ENCODE peak calls at places on chromosomes 5 and 9, in four cellular contexts. One of them, this sample, is unnamed.

GRCh38 chr5:173474881-173475287 is 141.6 kb downstream of the BOD1 start:
- DNase-seq in caudate nucleus: no peak
- DNase-seq in endodermal cell: no peak
- DNase-seq in OCI-LY7: no peak
- DNase-seq in this sample: no peak

GRCh38 chr9:21326526-21327139 is 8.6 kb downstream of the KLHL9 start:
- DNase-seq in caudate nucleus: no peak
- DNase-seq in endodermal cell: no peak
- DNase-seq in OCI-LY7: peak; percentile 67
- DNase-seq in this sample: no peak

GRCh38 chr5:157323107-157323706 is 57.3 kb downstream of the CYFIP2 start:
- DNase-seq in caudate nucleus: no peak
- DNase-seq in endodermal cell: peak; percentile 80
- DNase-seq in OCI-LY7: no peak
- DNase-seq in this sample: no peak

GRCh38 chr5:9340095-9340494 is 205.8 kb downstream of the SEMA5A start:
- DNase-seq in caudate nucleus: no peak
- DNase-seq in endodermal cell: no peak
- DNase-seq in OCI-LY7: no peak
- DNase-seq in this sample: no peak

GRCh38 chr9:111621895-111622480 is 9.1 kb upstream of the DNAJC25 start:
- DNase-seq in caudate nucleus: no peak
- DNase-seq in endodermal cell: peak; percentile 68
- DNase-seq in OCI-LY7: peak; percentile 33
- DNase-seq in this sample: no peak

GRCh38 chr5:97501965-97502305 is 318.9 kb upstream of the RIOK2 start:
- DNase-seq in caudate nucleus: no peak
- DNase-seq in endodermal cell: no peak
- DNase-seq in OCI-LY7: no peak
- DNase-seq in this sample: no peak

GRCh38 chr5:96339862-96340261 is 93.2 kb downstream of the PCSK1 start:
- DNase-seq in caudate nucleus: no peak
- DNase-seq in endodermal cell: no peak
- DNase-seq in OCI-LY7: no peak
- DNase-seq in this sample: no peak

GRCh38 chr9:26955222-26955903 is 849 bp upstream of the IFT74 start:
- DNase-seq in caudate nucleus: no peak
- DNase-seq in endodermal cell: no peak
- DNase-seq in OCI-LY7: peak; percentile 7
- DNase-seq in this sample: no peak

GRCh38 chr5:75509956-75510355 is 1.5 kb downstream of the CERT1 start:
- DNase-seq in caudate nucleus: no peak
- DNase-seq in endodermal cell: no peak
- DNase-seq in OCI-LY7: no peak
- DNase-seq in this sample: peak; percentile 68

GRCh38 chr9:110579763-110580255 is 268 bp upstream of the SVEP1 start:
- DNase-seq in caudate nucleus: no peak
- DNase-seq in endodermal cell: peak; percentile 70
- DNase-seq in OCI-LY7: no peak
- DNase-seq in this sample: peak; percentile 79

GRCh38 chr5:169350759-169351240 is 49.9 kb upstream of the SLIT3 start:
- DNase-seq in caudate nucleus: no peak
- DNase-seq in endodermal cell: no peak
- DNase-seq in OCI-LY7: no peak
- DNase-seq in this sample: no peak

GRCh38 chr9:121750715-121751623 is 99.5 kb downstream of the DAB2IP start:
- DNase-seq in caudate nucleus: peak; percentile 48
- DNase-seq in endodermal cell: peak; percentile 59
- DNase-seq in OCI-LY7: no peak
- DNase-seq in this sample: no peak

GRCh38 chr5:140673187-140673976 is at the start of gene DND1:
- DNase-seq in caudate nucleus: no peak
- DNase-seq in endodermal cell: peak; percentile 61
- DNase-seq in OCI-LY7: no peak
- DNase-seq in this sample: no peak

DNA sequence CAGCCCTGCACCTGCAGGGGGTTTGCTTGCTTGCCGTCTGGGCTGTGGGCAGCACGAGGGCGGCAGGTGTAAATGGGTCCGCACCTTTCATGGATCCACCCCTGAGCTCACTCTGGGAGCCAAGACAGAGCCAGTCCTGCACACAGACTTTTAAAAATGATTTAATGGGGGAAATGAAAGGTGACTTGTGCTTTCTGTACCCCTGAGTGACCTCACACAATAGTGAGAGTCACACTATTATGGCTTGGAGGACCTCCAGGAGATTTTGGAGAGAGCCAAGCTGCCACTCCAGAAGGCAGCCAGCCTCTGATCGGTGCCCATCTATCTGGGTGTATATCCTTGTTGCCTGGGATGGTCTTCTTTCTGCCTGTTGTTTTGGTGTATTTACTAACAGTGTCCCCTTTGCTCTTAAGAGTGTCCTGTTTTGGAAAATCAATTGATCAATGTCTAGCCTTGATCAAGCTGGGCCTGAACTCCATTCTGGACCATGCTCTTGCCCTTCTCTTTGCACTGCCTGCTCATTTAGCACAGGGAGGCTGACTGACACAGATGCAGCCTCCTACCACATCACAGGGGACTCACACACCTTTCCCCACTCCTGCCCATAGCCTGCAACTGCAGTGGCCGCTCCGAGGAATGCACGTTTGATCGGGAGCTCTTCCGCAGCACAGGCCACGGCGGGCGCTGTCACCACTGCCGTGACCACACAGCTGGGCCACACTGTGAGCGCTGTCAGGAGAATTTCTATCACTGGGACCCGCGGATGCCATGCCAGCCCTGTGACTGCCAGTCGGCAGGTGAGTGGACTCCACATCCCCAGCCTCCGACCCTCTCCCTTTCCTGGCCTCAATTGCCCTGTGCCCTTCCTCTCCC is 29.5 kb downstream of the LAMC3 start:
- DNase-seq in caudate nucleus: no peak
- DNase-seq in endodermal cell: no peak
- DNase-seq in OCI-LY7: no peak
- DNase-seq in this sample: peak; percentile 33
- H3K27ac ChIP-seq in caudate nucleus: no peak overlapping the region
- H3K27ac ChIP-seq in endodermal cell: no peak overlapping the region
- H3K27ac ChIP-seq in OCI-LY7: no peak overlapping the region
- H3K27ac ChIP-seq in this sample: no peak overlapping the region

GRCh38 chr9:130779153-130779855 is 55.8 kb upstream of the ABL1 start:
- DNase-seq in caudate nucleus: no peak
- DNase-seq in endodermal cell: no peak
- DNase-seq in OCI-LY7: no peak
- DNase-seq in this sample: peak; percentile 79

GRCh38 chr9:130780865-130781504 is 54.1 kb upstream of the ABL1 start:
- DNase-seq in caudate nucleus: no peak
- DNase-seq in endodermal cell: no peak
- DNase-seq in OCI-LY7: no peak
- DNase-seq in this sample: peak; percentile 95

GRCh38 chr9:130782883-130783537 is 52.0 kb upstream of the ABL1 start:
- DNase-seq in caudate nucleus: no peak
- DNase-seq in endodermal cell: no peak
- DNase-seq in OCI-LY7: no peak
- DNase-seq in this sample: no peak

GRCh38 chr9:130785053-130785452 is 50.0 kb upstream of the ABL1 start:
- DNase-seq in caudate nucleus: no peak
- DNase-seq in endodermal cell: no peak
- DNase-seq in OCI-LY7: no peak
- DNase-seq in this sample: no peak

GRCh38 chr9:130780415-130780814 is 54.6 kb upstream of the ABL1 start:
- DNase-seq in caudate nucleus: no peak
- DNase-seq in endodermal cell: no peak
- DNase-seq in OCI-LY7: no peak
- DNase-seq in this sample: no peak
- H3K27ac ChIP-seq in caudate nucleus: peak overlapping the region; percentile 24
- H3K27ac ChIP-seq in endodermal cell: no peak overlapping the region
- H3K27ac ChIP-seq in OCI-LY7: no peak overlapping the region
- H3K27ac ChIP-seq in this sample: peak overlapping the region; percentile 91

GRCh38 chr5:87954121-87954520 is 314.5 kb downstream of the TMEM161B start:
- DNase-seq in caudate nucleus: no peak
- DNase-seq in endodermal cell: no peak
- DNase-seq in OCI-LY7: no peak
- DNase-seq in this sample: no peak

GRCh38 chr5:87944553-87945320 is 323.9 kb downstream of the TMEM161B start:
- DNase-seq in caudate nucleus: peak; percentile 89
- DNase-seq in endodermal cell: peak; percentile 67
- DNase-seq in OCI-LY7: no peak
- DNase-seq in this sample: peak; percentile 66

GRCh38 chr5:87951661-87952060 is 317.0 kb downstream of the TMEM161B start:
- DNase-seq in caudate nucleus: no peak
- DNase-seq in endodermal cell: no peak
- DNase-seq in OCI-LY7: no peak
- DNase-seq in this sample: no peak

DNA sequence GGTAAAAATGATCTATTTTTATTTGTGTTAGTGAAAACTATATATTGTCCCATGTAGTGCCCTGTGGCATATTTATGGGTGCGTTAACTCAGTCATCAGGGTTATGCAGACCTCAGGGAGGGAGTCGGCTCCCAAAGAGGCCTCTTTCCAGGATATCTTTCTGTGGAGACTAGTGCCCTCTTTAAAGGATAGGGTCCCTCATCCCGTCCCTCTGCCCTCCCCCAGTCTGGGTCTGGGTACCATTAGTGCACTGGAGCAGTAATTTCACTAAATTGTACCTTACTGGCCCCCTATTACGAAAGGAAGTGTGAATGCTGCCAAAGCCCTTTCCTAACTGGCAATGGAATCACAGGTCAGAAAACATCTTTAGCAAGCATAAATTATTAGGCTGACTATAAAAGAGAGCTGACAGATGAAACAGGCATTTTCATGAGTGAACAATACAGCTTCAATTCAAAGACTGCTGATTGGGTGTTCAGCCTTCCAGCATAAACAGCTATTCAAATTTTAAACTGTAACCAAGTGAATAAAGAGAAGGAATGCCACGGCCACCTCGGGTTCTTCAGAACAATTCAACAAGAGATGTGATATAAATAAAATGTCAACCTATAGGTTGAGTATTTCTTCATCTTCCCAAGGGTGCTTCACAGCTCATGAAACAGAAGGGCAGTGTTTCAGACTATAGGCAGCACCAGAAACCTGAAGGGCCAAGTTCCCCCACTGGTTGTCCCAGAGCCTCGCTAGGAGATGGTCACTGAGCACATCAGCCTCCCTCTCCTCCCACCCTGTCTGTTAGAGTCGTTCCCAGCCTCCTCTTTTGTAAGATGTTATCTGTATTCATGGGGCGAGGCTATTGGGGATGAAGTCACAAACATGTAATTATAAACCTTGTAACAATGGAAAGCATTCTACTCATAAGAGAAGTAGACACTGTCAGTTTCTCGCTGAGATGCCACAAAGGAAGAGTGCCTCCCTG is 318.7 kb downstream of the TMEM161B start:
- DNase-seq in caudate nucleus: peak; percentile 51
- DNase-seq in endodermal cell: no peak
- DNase-seq in OCI-LY7: no peak
- DNase-seq in this sample: no peak
- H3K27ac ChIP-seq in caudate nucleus: peak overlapping the region; percentile 81
- H3K27ac ChIP-seq in endodermal cell: peak overlapping the region; percentile 93
- H3K27ac ChIP-seq in OCI-LY7: no peak overlapping the region
- H3K27ac ChIP-seq in this sample: no peak overlapping the region

DNA sequence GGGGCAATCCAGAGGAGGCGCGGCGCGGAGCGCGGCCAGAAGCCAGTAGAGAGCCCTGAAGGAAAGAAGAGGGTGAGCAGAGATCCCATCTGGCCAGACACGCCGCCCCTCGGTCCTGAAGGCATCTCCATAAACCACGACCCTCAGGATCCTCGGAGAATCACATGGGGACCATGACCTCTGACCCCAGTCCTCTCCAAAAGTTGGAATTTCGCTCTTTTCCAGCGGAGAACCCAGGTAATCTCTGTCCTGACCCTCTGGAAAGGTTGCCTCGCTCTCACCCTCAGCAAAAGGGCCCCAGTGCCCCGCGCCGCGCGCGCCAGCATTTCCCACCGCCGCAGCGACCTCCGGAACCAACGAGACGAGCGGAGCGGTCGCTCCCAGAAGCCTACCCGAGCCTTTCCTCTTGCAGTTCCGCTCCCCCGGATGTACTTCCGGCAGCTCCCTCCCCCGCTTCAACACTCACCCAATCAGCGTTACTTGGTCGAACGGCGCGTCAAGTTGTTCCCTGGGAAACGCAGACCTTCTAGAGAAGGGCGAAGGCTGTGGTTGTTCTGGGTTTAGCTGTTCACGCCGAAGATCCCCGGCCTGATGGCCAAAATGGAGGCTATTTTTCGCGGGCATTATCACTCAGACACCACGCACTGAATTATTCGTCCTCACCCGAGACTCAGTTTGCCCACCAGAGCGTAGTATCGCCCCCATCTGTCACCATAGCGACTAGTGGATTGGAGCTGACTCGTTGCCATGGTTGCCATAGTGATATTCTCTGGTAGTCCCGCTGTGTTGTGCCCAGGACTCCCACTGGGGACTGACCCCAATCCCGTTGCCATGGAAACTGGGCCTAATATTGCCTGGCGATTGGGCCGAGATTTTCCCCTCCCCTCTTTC is at the start of gene STOML2:
- DNase-seq in caudate nucleus: peak; percentile 93
- DNase-seq in endodermal cell: peak; percentile 97
- DNase-seq in OCI-LY7: peak; percentile 95
- DNase-seq in this sample: peak; percentile 98
- H3K27ac ChIP-seq in caudate nucleus: peak within 1 kb of the TSS; percentile 95
- H3K27ac ChIP-seq in endodermal cell: peak within 1 kb of the TSS; percentile 87
- H3K27ac ChIP-seq in OCI-LY7: peak within 1 kb of the TSS; percentile 55
- H3K27ac ChIP-seq in this sample: peak within 1 kb of the TSS; percentile 95

GRCh38 chr5:155406815-155407214 is 393.3 kb downstream of the KIF4B start:
- DNase-seq in caudate nucleus: no peak
- DNase-seq in endodermal cell: no peak
- DNase-seq in OCI-LY7: peak; percentile 24
- DNase-seq in this sample: no peak
- H3K27ac ChIP-seq in caudate nucleus: no peak overlapping the region
- H3K27ac ChIP-seq in endodermal cell: no peak overlapping the region
- H3K27ac ChIP-seq in OCI-LY7: no peak overlapping the region
- H3K27ac ChIP-seq in this sample: no peak overlapping the region

GRCh38 chr5:154071799-154072781 is 33.3 kb downstream of the MFAP3 start:
- DNase-seq in caudate nucleus: peak; percentile 39
- DNase-seq in endodermal cell: peak; percentile 95
- DNase-seq in OCI-LY7: peak; percentile 76
- DNase-seq in this sample: peak; percentile 89

GRCh38 chr5:154078305-154078704 is 39.5 kb downstream of the MFAP3 start:
- DNase-seq in caudate nucleus: no peak
- DNase-seq in endodermal cell: no peak
- DNase-seq in OCI-LY7: no peak
- DNase-seq in this sample: no peak

GRCh38 chr5:154077692-154078091 is 38.9 kb downstream of the MFAP3 start:
- DNase-seq in caudate nucleus: no peak
- DNase-seq in endodermal cell: no peak
- DNase-seq in OCI-LY7: no peak
- DNase-seq in this sample: no peak

GRCh38 chr5:154076240-154076922 is 37.6 kb downstream of the MFAP3 start:
- DNase-seq in caudate nucleus: no peak
- DNase-seq in endodermal cell: no peak
- DNase-seq in OCI-LY7: no peak
- DNase-seq in this sample: no peak

DNA sequence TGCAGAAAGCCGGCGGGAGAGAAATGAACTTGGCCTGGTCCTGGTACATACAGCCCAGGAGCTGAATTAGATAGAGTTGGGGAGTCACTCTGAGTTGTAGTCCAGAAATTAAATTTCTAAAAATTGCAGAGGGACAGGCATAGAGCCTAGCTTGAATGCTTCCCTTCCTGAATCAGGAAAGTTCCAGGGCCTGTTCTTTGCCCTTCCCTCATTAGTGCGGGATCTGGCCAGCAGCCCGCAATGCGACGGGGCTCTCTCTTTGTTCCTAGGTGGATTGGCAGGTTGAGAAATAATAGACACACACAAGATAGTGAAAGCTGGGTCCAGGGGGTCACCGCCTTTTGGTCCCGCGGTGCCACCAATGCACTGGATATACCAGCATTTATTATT is 34.0 kb downstream of the MFAP3 start:
- DNase-seq in caudate nucleus: no peak
- DNase-seq in endodermal cell: no peak
- DNase-seq in OCI-LY7: no peak
- DNase-seq in this sample: no peak
- H3K27ac ChIP-seq in caudate nucleus: no peak overlapping the region
- H3K27ac ChIP-seq in endodermal cell: no peak overlapping the region
- H3K27ac ChIP-seq in OCI-LY7: no peak overlapping the region
- H3K27ac ChIP-seq in this sample: no peak overlapping the region